ENCODE peak calls at places on chromosomes 1 and 21, in eight cellular contexts. One of them, this sample, is unnamed.
A peak's percentile ranks its signal among the peaks of the same experiment; 100 is the strongest.

GRCh38 chr1:216640100-216640499 is 83.1 kb downstream of the ESRRG start:
- DNase-seq in keratinocyte: no peak
- DNase-seq in brain microvascular endothelial cell: no peak
- DNase-seq in OCI-LY7: no peak
- DNase-seq in mammary epithelial cell: no peak
- DNase-seq in AG04450: no peak
- DNase-seq in body of pancreas: no peak
- DNase-seq in CD4-positive, alpha-beta memory T cell: no peak
- DNase-seq in this sample: no peak

GRCh38 chr1:98704474-98704873 is 43.0 kb downstream of the SNX7 start:
- DNase-seq in keratinocyte: no peak
- DNase-seq in brain microvascular endothelial cell: peak; percentile 44
- DNase-seq in OCI-LY7: no peak
- DNase-seq in mammary epithelial cell: no peak
- DNase-seq in AG04450: no peak
- DNase-seq in body of pancreas: no peak
- DNase-seq in CD4-positive, alpha-beta memory T cell: no peak
- DNase-seq in this sample: no peak

GRCh38 chr1:89898150-89898549 is 77.3 kb downstream of the LRRC8D start:
- DNase-seq in keratinocyte: no peak
- DNase-seq in brain microvascular endothelial cell: no peak
- DNase-seq in OCI-LY7: no peak
- DNase-seq in mammary epithelial cell: no peak
- DNase-seq in AG04450: no peak
- DNase-seq in body of pancreas: no peak
- DNase-seq in CD4-positive, alpha-beta memory T cell: no peak
- DNase-seq in this sample: no peak

GRCh38 chr1:47474278-47475193 is 36.7 kb downstream of the FOXD2 start:
- DNase-seq in keratinocyte: no peak
- DNase-seq in brain microvascular endothelial cell: no peak
- DNase-seq in OCI-LY7: no peak
- DNase-seq in mammary epithelial cell: no peak
- DNase-seq in AG04450: no peak
- DNase-seq in body of pancreas: no peak
- DNase-seq in CD4-positive, alpha-beta memory T cell: no peak
- DNase-seq in this sample: no peak

GRCh38 chr1:25692560-25692959 is 76.0 kb downstream of the MAN1C1 start:
- DNase-seq in keratinocyte: no peak
- DNase-seq in brain microvascular endothelial cell: no peak
- DNase-seq in OCI-LY7: peak; percentile 46
- DNase-seq in mammary epithelial cell: no peak
- DNase-seq in AG04450: no peak
- DNase-seq in body of pancreas: no peak
- DNase-seq in CD4-positive, alpha-beta memory T cell: no peak
- DNase-seq in this sample: no peak

GRCh38 chr21:28454978-28455600 is 537.6 kb downstream of the LTN1 start:
- DNase-seq in keratinocyte: no peak
- DNase-seq in brain microvascular endothelial cell: no peak
- DNase-seq in OCI-LY7: no peak
- DNase-seq in mammary epithelial cell: no peak
- DNase-seq in AG04450: no peak
- DNase-seq in body of pancreas: no peak
- DNase-seq in CD4-positive, alpha-beta memory T cell: no peak
- DNase-seq in this sample: no peak

GRCh38 chr1:247548092-247548491 is 842 bp upstream of the GCSAML start:
- DNase-seq in keratinocyte: no peak
- DNase-seq in brain microvascular endothelial cell: no peak
- DNase-seq in OCI-LY7: no peak
- DNase-seq in mammary epithelial cell: no peak
- DNase-seq in AG04450: no peak
- DNase-seq in body of pancreas: no peak
- DNase-seq in CD4-positive, alpha-beta memory T cell: no peak
- DNase-seq in this sample: no peak

GRCh38 chr21:17513214-17514123 is 626 bp downstream of the CXADR start:
- DNase-seq in keratinocyte: no peak
- DNase-seq in brain microvascular endothelial cell: peak; percentile 20
- DNase-seq in OCI-LY7: peak; percentile 57
- DNase-seq in mammary epithelial cell: peak; percentile 52
- DNase-seq in AG04450: no peak
- DNase-seq in body of pancreas: peak; percentile 54
- DNase-seq in CD4-positive, alpha-beta memory T cell: peak; percentile 30
- DNase-seq in this sample: no peak

GRCh38 chr1:226920446-226920894 is 19.6 kb upstream of the COQ8A start:
- DNase-seq in keratinocyte: no peak
- DNase-seq in brain microvascular endothelial cell: no peak
- DNase-seq in OCI-LY7: no peak
- DNase-seq in mammary epithelial cell: no peak
- DNase-seq in AG04450: no peak
- DNase-seq in body of pancreas: peak; percentile 86
- DNase-seq in CD4-positive, alpha-beta memory T cell: no peak
- DNase-seq in this sample: no peak

GRCh38 chr1:196271212-196271947 is 336.9 kb downstream of the KCNT2 start:
- DNase-seq in keratinocyte: no peak
- DNase-seq in brain microvascular endothelial cell: no peak
- DNase-seq in OCI-LY7: no peak
- DNase-seq in mammary epithelial cell: no peak
- DNase-seq in AG04450: no peak
- DNase-seq in body of pancreas: no peak
- DNase-seq in CD4-positive, alpha-beta memory T cell: no peak
- DNase-seq in this sample: no peak

GRCh38 chr1:177959793-177960515 is 9.9 kb downstream of the SEC16B start:
- DNase-seq in keratinocyte: no peak
- DNase-seq in brain microvascular endothelial cell: peak; percentile 40
- DNase-seq in OCI-LY7: no peak
- DNase-seq in mammary epithelial cell: peak; percentile 33
- DNase-seq in AG04450: no peak
- DNase-seq in body of pancreas: no peak
- DNase-seq in CD4-positive, alpha-beta memory T cell: no peak
- DNase-seq in this sample: no peak

GRCh38 chr21:45309541-45310381 is 22.1 kb upstream of the POFUT2 start:
- DNase-seq in keratinocyte: no peak
- DNase-seq in brain microvascular endothelial cell: no peak
- DNase-seq in OCI-LY7: no peak
- DNase-seq in mammary epithelial cell: no peak
- DNase-seq in AG04450: no peak
- DNase-seq in body of pancreas: peak; percentile 13
- DNase-seq in CD4-positive, alpha-beta memory T cell: no peak
- DNase-seq in this sample: no peak
- H3K27ac ChIP-seq in keratinocyte: no peak overlapping the region
- H3K27ac ChIP-seq in brain microvascular endothelial cell: peak overlapping the region; percentile 98
- H3K27ac ChIP-seq in OCI-LY7: no peak overlapping the region
- H3K27ac ChIP-seq in mammary epithelial cell: no peak overlapping the region
- H3K27ac ChIP-seq in AG04450: peak overlapping the region; percentile 54
- H3K27ac ChIP-seq in body of pancreas: peak overlapping the region; percentile 77
- H3K27ac ChIP-seq in CD4-positive, alpha-beta memory T cell: no peak overlapping the region
- H3K27ac ChIP-seq in this sample: no peak overlapping the region

GRCh38 chr1:236023926-236024565 is 40.8 kb downstream of the NID1 start:
- DNase-seq in keratinocyte: no peak
- DNase-seq in brain microvascular endothelial cell: no peak
- DNase-seq in OCI-LY7: no peak
- DNase-seq in mammary epithelial cell: peak; percentile 66
- DNase-seq in AG04450: no peak
- DNase-seq in body of pancreas: no peak
- DNase-seq in CD4-positive, alpha-beta memory T cell: no peak
- DNase-seq in this sample: no peak

GRCh38 chr1:236029428-236029940 is 35.4 kb downstream of the NID1 start:
- DNase-seq in keratinocyte: no peak
- DNase-seq in brain microvascular endothelial cell: no peak
- DNase-seq in OCI-LY7: no peak
- DNase-seq in mammary epithelial cell: no peak
- DNase-seq in AG04450: no peak
- DNase-seq in body of pancreas: no peak
- DNase-seq in CD4-positive, alpha-beta memory T cell: no peak
- DNase-seq in this sample: no peak

GRCh38 chr1:236024655-236025054 is 40.2 kb downstream of the NID1 start:
- DNase-seq in keratinocyte: no peak
- DNase-seq in brain microvascular endothelial cell: no peak
- DNase-seq in OCI-LY7: no peak
- DNase-seq in mammary epithelial cell: peak; percentile 83
- DNase-seq in AG04450: no peak
- DNase-seq in body of pancreas: no peak
- DNase-seq in CD4-positive, alpha-beta memory T cell: no peak
- DNase-seq in this sample: no peak

GRCh38 chr1:236027096-236027495 is 37.8 kb downstream of the NID1 start:
- DNase-seq in keratinocyte: no peak
- DNase-seq in brain microvascular endothelial cell: no peak
- DNase-seq in OCI-LY7: no peak
- DNase-seq in mammary epithelial cell: no peak
- DNase-seq in AG04450: no peak
- DNase-seq in body of pancreas: no peak
- DNase-seq in CD4-positive, alpha-beta memory T cell: peak; percentile 8
- DNase-seq in this sample: no peak

GRCh38 chr1:236025836-236026235 is 39.1 kb downstream of the NID1 start:
- DNase-seq in keratinocyte: no peak
- DNase-seq in brain microvascular endothelial cell: no peak
- DNase-seq in OCI-LY7: no peak
- DNase-seq in mammary epithelial cell: no peak
- DNase-seq in AG04450: no peak
- DNase-seq in body of pancreas: no peak
- DNase-seq in CD4-positive, alpha-beta memory T cell: no peak
- DNase-seq in this sample: no peak
- H3K27ac ChIP-seq in keratinocyte: no peak overlapping the region
- H3K27ac ChIP-seq in brain microvascular endothelial cell: no peak overlapping the region
- H3K27ac ChIP-seq in OCI-LY7: no peak overlapping the region
- H3K27ac ChIP-seq in mammary epithelial cell: no peak overlapping the region
- H3K27ac ChIP-seq in AG04450: no peak overlapping the region
- H3K27ac ChIP-seq in body of pancreas: no peak overlapping the region
- H3K27ac ChIP-seq in CD4-positive, alpha-beta memory T cell: no peak overlapping the region
- H3K27ac ChIP-seq in this sample: no peak overlapping the region

GRCh38 chr1:228793032-228793431 is 57.8 kb downstream of the RHOU start:
- DNase-seq in keratinocyte: no peak
- DNase-seq in brain microvascular endothelial cell: no peak
- DNase-seq in OCI-LY7: no peak
- DNase-seq in mammary epithelial cell: no peak
- DNase-seq in AG04450: no peak
- DNase-seq in body of pancreas: no peak
- DNase-seq in CD4-positive, alpha-beta memory T cell: peak; percentile 35
- DNase-seq in this sample: no peak
- H3K27ac ChIP-seq in keratinocyte: no peak overlapping the region
- H3K27ac ChIP-seq in brain microvascular endothelial cell: no peak overlapping the region
- H3K27ac ChIP-seq in OCI-LY7: no peak overlapping the region
- H3K27ac ChIP-seq in mammary epithelial cell: no peak overlapping the region
- H3K27ac ChIP-seq in AG04450: no peak overlapping the region
- H3K27ac ChIP-seq in body of pancreas: no peak overlapping the region
- H3K27ac ChIP-seq in CD4-positive, alpha-beta memory T cell: no peak overlapping the region
- H3K27ac ChIP-seq in this sample: no peak overlapping the region

GRCh38 chr1:232886304-232886703 is 64.1 kb upstream of the NTPCR start:
- DNase-seq in keratinocyte: no peak
- DNase-seq in brain microvascular endothelial cell: no peak
- DNase-seq in OCI-LY7: no peak
- DNase-seq in mammary epithelial cell: no peak
- DNase-seq in AG04450: no peak
- DNase-seq in body of pancreas: no peak
- DNase-seq in CD4-positive, alpha-beta memory T cell: no peak
- DNase-seq in this sample: no peak
- H3K27ac ChIP-seq in keratinocyte: no peak overlapping the region
- H3K27ac ChIP-seq in brain microvascular endothelial cell: no peak overlapping the region
- H3K27ac ChIP-seq in OCI-LY7: no peak overlapping the region
- H3K27ac ChIP-seq in mammary epithelial cell: no peak overlapping the region
- H3K27ac ChIP-seq in AG04450: no peak overlapping the region
- H3K27ac ChIP-seq in body of pancreas: no peak overlapping the region
- H3K27ac ChIP-seq in CD4-positive, alpha-beta memory T cell: no peak overlapping the region
- H3K27ac ChIP-seq in this sample: no peak overlapping the region

This sample was measured in epithelial cell of prostate.